ENCODE peak calls at places on chromosomes 12 and 14, in four cellular contexts. J, V, K and I are unnamed samples.

GRCh38 chr14:103105580-103106168 is 11.1 kb downstream of the EXOC3L4 start:
- DNase-seq in J (no peak), V (no peak), K (no peak), I (no peak)

GRCh38 chr14:86897224-86897623 is 1095.8 kb downstream of the GALC start:
- DNase-seq in J (no peak), V (no peak), K (no peak), I (no peak)

GRCh38 chr14:69763761-69764510 is 3.0 kb upstream of the SRSF5 start:
- DNase-seq in J (no peak), V (no peak), K (no peak), I (no peak)

GRCh38 chr14:91883770-91884169 is 16.4 kb upstream of the TC2N start:
- DNase-seq in J (no peak), V (no peak), K (no peak), I (no peak)

GRCh38 chr12:40947812-40948211 is 240.3 kb upstream of the PDZRN4 start:
- DNase-seq in J (peak; percentile 15), V (no peak), K (no peak), I (no peak)

GRCh38 chr14:36751920-36752319 is 90.3 kb downstream of the PAX9 start:
- DNase-seq in J (no peak), V (no peak), K (no peak), I (no peak)

GRCh38 chr14:96735509-96735908 is 61.7 kb upstream of the VRK1 start:
- DNase-seq in J (no peak), V (no peak), K (peak; percentile 42), I (no peak)

GRCh38 chr12:15978431-15978950 is 67.4 kb downstream of the DERA start:
- DNase-seq in J (no peak), V (no peak), K (no peak), I (no peak)

GRCh38 chr14:84871734-84872133 is 658.2 kb upstream of the FLRT2 start:
- DNase-seq in J (no peak), V (no peak), K (no peak), I (no peak)

GRCh38 chr14:63524537-63525155 is 18.5 kb downstream of the PPP2R5E start:
- DNase-seq in J (no peak), V (no peak), K (no peak), I (peak; percentile 45)

GRCh38 chr14:81166126-81166525 is 54.6 kb downstream of the GTF2A1 start:
- DNase-seq in J (no peak), V (peak; percentile 25), K (no peak), I (no peak)

GRCh38 chr14:81161749-81162148 is 59.0 kb downstream of the GTF2A1 start:
- DNase-seq in J (no peak), V (no peak), K (no peak), I (no peak)

GRCh38 chr14:81165188-81165587 is 55.6 kb downstream of the GTF2A1 start:
- DNase-seq in J (no peak), V (peak; percentile 56), K (no peak), I (no peak)

GRCh38 chr14:81162941-81163340 is 57.8 kb downstream of the GTF2A1 start:
- DNase-seq in J (peak; percentile 40), V (no peak), K (no peak), I (no peak)

DNA sequence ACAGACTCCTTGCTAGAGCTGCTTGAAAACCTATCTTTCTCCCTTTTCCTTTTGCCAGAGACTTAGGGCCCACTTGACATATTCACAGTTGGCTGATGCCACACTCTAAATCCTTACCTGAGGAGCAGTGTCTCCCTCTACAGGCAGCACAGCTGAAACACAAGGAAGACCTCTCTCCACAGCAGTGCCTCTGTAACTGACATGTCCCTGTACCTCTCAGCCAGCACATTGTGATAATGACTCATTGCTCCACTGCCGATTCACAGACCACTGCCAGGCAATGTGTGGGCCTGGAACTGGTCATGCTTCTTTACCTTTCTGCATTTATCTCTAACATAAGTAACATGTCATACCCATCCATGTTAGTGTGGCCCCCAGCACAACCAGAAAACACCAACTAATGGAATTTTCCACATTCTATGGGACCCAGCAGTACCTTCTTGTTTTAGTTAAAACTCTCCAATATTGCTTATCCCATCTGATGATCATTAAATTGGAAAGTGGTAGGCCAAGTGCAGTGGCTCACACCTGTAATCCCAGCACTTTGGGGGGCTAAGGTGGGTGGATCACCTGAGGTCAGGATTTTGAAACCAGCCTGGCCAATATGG is 56.5 kb downstream of the GTF2A1 start:
- DNase-seq in J (peak; percentile 82), V (peak; percentile 78), K (peak; percentile 46), I (peak; percentile 48)
- TF ChIP-seq PBX3 in J (no peak), V (no peak), K (no peak), I (no peak)

GRCh38 chr14:100158566-100159106 is 809 bp downstream of the DEGS2 start:
- DNase-seq in J (no peak), V (no peak), K (peak; percentile 72), I (no peak)

GRCh38 chr14:100159107-100159864 is at the start of gene DEGS2:
- DNase-seq in J (peak; percentile 23), V (no peak), K (peak; percentile 83), I (no peak)

GRCh38 chr14:100160534-100160916 is 1.1 kb upstream of the DEGS2 start:
- DNase-seq in J (no peak), V (no peak), K (no peak), I (no peak)

GRCh38 chr14:100156776-100157175 is 2.7 kb downstream of the DEGS2 start:
- DNase-seq in J (no peak), V (no peak), K (no peak), I (no peak)

DNA sequence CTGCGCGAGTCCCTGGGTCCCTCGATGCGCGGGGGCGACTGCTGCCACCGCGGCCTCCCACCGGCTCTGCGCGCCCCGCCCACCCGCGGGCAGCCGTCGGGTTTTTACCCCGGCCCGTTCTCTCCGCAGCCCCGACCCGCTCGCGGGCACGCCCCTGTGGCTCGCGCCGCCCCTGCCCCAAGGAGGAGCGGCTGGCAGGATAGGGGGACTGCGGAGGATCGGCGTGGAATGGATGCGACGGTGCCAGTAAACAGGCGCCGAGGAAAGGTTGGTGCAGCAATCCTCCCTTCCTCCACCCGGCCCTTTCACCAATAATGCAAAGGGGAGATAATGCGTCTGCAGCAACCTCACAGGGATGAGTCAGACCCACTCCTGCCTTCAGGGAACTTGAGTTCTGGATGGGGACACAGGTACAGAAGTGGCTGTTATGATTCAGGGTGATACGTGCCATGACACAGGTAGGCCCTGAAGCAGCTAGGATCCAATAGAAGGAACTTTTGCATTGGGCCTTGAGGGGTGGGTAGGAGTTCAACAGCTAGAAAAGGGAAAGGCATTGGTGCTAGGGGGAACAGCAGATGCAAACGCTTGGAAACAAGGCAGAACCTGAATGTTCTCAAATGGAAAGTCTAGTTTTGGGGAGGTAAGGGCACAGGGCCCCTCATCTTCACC is 554 bp upstream of the DEGS2 start:
- DNase-seq in J (no peak), V (no peak), K (no peak), I (no peak)
- TF ChIP-seq PBX3 in J (no peak), V (no peak), K (no peak), I (no peak)

GRCh38 chr14:75578099-75578785 is at the start of gene FLVCR2:
- DNase-seq in J (peak; percentile 62), V (peak; percentile 44), K (peak; percentile 83), I (no peak)
- TF ChIP-seq PBX3 in J (no peak), V (no peak), K (no peak), I (no peak)

GRCh38 chr12:56119361-56119796 is 1.3 kb downstream of the ZC3H10 start:
- DNase-seq in J (peak; percentile 94), V (peak; percentile 95), K (peak; percentile 85), I (no peak)
- TF ChIP-seq PBX3 in J (no peak), V (no peak), K (no peak), I (no peak)

DNA sequence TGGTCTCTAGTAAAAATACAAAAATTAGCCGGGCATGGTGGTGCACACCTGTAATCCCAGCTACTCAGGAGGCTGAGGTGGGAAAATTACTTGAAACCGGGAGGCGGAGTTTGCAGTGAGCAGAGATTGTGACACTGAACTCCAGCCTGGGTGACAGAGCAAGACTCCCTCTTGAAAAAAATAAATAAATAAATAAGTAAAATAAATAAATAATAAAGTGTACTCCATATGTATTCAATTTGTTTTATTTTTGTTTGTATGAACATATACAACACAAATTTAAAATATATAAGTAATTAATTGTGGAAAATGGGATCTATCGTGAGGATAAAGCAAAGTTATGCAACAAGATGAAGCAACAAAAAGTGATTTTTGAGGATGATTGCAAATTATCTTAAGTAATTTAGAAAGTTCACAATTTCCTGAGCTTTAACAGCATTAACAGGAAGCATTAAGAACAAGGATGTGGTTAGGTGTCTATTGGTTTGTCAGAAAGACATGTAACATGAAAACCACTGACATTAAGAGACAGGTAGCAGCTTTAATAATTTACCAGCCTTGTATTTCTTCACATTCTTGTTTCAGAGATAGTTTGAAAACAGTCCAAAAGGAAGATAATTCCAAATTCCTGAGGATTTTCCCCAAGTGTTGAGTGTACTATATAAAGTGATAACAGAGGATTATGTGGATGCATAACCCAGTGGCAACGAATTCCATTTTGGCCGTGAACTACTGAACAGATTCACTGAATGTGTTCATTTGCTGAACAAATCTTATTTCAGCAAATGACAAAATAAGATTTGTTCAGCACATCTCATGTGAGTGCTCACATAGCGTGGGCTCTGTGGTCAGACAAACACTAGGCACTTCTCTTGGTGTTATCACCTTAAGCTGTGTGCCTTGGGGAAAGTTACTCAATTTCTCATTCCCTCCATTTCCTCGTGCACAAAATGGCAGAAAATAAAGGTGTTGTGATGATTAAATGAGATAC is 68.6 kb upstream of the RESF1 start:
- DNase-seq in J (no peak), V (no peak), K (no peak), I (no peak)
- TF ChIP-seq PBX3 in J (no peak), V (no peak), K (no peak), I (no peak)

DNA sequence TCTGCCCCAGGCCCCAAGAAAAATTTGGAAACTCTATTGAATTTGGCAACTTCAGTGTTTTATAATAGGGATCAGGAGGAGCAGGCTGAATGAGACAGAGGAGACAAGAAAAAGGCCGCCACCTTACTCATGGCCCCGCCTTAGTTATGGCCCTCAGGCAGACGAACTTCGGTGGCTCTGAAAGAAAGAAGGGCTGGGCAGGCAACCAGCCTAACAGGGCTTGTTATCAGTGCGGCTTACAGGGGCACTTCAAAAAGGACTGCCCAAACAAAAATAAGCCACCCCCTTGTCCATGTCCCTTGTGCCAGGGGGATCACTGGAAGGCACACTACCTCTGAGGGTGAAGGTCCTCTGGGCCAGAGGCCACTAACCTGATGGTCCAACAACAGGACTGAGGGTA is 146.3 kb upstream of the ATF7IP start:
- DNase-seq in J (no peak), V (no peak), K (no peak), I (no peak)
- TF ChIP-seq PBX3 in J (no peak), V (no peak), K (no peak), I (no peak)

GRCh38 chr12:76259660-76260389 is 88.4 kb downstream of the BBS10 start:
- DNase-seq in J (no peak), V (no peak), K (no peak), I (no peak)
- TF ChIP-seq PBX3 in J (no peak), V (no peak), K (peak; percentile 46), I (no peak)

GRCh38 chr12:111841236-111841749 is 735 bp upstream of the MAPKAPK5 start:
- DNase-seq in J (no peak), V (no peak), K (peak; percentile 52), I (no peak)

GRCh38 chr12:111846016-111846415 is 4.0 kb downstream of the MAPKAPK5 start:
- DNase-seq in J (no peak), V (no peak), K (no peak), I (no peak)

GRCh38 chr12:111841750-111842555 is at the start of gene MAPKAPK5:
- DNase-seq in J (peak; percentile 98), V (peak; percentile 88), K (peak; percentile 98), I (peak; percentile 85)

GRCh38 chr12:111840831-111841230 is 1.2 kb upstream of the MAPKAPK5 start:
- DNase-seq in J (no peak), V (no peak), K (no peak), I (no peak)

GRCh38 chr12:111842556-111843396 is 748 bp downstream of the MAPKAPK5 start:
- DNase-seq in J (peak; percentile 20), V (peak; percentile 18), K (no peak), I (no peak)
- TF ChIP-seq PBX3 in J (no peak), V (no peak), K (no peak), I (no peak)